ENCODE peak calls at places on chromosomes 4 and X, in nine cellular contexts. S is A549, T is neural progenitor cell, H is dorsolateral prefrontal cortex, L is transverse colon, Q is fibroblast of pulmonary artery, I is heart right ventricle, O is ovary, M is psoas muscle. B is an unnamed sample.

GRCh38 chrX:6002056-6002455 is 226.6 kb downstream of the NLGN4X start:
- DNase-seq in Q (no peak), S (no peak), T (no peak), M (no peak), H (no peak), I (no peak), O (peak), L (no peak), B (no peak)

GRCh38 chrX:44480591-44480990 is 62.1 kb downstream of the FUNDC1 start:
- DNase-seq in S (no peak), O (no peak), T (no peak), Q (no peak), H (no peak), I (no peak), L (no peak), M (no peak), B (no peak)

GRCh38 chrX:20421275-20421674 is 154.6 kb upstream of the RPS6KA3 start:
- DNase-seq in L (no peak), T (no peak), S (no peak), I (no peak), O (no peak), H (no peak), M (no peak), Q (peak), B (no peak)

GRCh38 chrX:43840265-43840664 is 42.0 kb downstream of the MAOB start:
- DNase-seq in O (no peak), H (no peak), M (no peak), S (no peak), Q (no peak), I (no peak), T (no peak), L (no peak), B (peak)

GRCh38 chr4:134777626-134778025 is 576.0 kb upstream of the PABPC4L start:
- DNase-seq in L (no peak), S (no peak), T (peak), I (no peak), O (no peak), Q (no peak), H (no peak), M (no peak), B (peak)

GRCh38 chrX:20112022-20112421 is 4.7 kb downstream of the MAP7D2 start:
- DNase-seq in S (no peak), H (no peak), M (no peak), O (no peak), L (no peak), I (no peak), Q (no peak), T (no peak), B (no peak)

GRCh38 chr4:184553891-184554290 is 79.5 kb upstream of the IRF2 start:
- DNase-seq in I (no peak), H (no peak), L (no peak), T (no peak), S (no peak), M (no peak), O (no peak), Q (no peak), B (no peak)

GRCh38 chr4:81472249-81473085 is 760 bp upstream of the RASGEF1B start:
- DNase-seq in O (no peak), S (peak), T (peak), M (no peak), H (no peak), L (peak), Q (peak), I (peak), B (peak)

GRCh38 chr4:154490589-154491340 is 834 bp downstream of the DCHS2 start:
- DNase-seq in S (peak), I (no peak), O (peak), L (peak), H (no peak), M (peak), Q (no peak), T (peak), B (peak)

GRCh38 chr4:3399277-3400194 is 42.2 kb upstream of the HGFAC start:
- DNase-seq in M (no peak), Q (no peak), T (no peak), O (no peak), S (no peak), I (peak), H (no peak), L (no peak), B (no peak)

GRCh38 chrX:119790977-119791436 is 423 bp downstream of the RPL39 start:
- DNase-seq in I (peak), L (peak), S (no peak), Q (peak), O (no peak), T (no peak), H (no peak), M (no peak), B (peak)

GRCh38 chr4:6270691-6271121 is 1.1 kb downstream of the WFS1 start:
- DNase-seq in T (no peak), L (no peak), M (no peak), H (no peak), Q (peak), O (peak), S (no peak), I (peak), B (no peak)

GRCh38 chr4:40915318-40916217 is 165.8 kb downstream of the NSUN7 start:
- DNase-seq in O (no peak), Q (no peak), M (no peak), I (no peak), S (no peak), T (peak), H (no peak), L (no peak), B (no peak)

GRCh38 chr4:113328514-113328913 is 279.1 kb downstream of the ANK2 start:
- DNase-seq in M (no peak), Q (peak), I (no peak), H (no peak), O (no peak), T (peak), L (no peak), S (peak), B (peak)

GRCh38 chr4:135917016-135917415 is 1615.3 kb downstream of the PCDH18 start:
- DNase-seq in I (no peak), T (no peak), Q (peak), O (no peak), L (no peak), H (no peak), S (no peak), M (no peak), B (no peak)

GRCh38 chrX:51931761-51932160 is 38.3 kb downstream of the MAGED1 start:
- DNase-seq in H (no peak), L (no peak), Q (no peak), O (no peak), T (no peak), I (no peak), S (no peak), M (no peak), B (no peak)

DNA sequence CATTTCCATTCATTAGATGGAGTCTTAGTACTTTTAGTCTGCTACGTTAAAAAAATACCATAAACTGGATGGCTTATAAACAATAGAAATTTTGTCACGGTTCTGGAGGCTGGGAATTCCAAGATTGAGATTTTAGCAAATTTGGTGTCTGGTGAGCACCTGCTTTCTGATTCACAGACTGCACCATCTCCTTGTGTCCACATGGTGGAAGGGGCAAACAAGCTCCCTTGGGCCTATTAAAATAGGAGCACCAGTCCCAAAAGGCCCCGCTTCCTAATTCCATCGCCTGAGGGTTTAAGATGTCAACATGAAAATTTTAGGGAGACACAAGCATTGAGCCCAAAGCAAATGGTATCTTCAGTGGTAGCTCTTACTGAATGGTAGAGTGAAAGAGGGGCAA is 120.5 kb upstream of the MAP9 start:
- DNase-seq in H (no peak), I (no peak), M (no peak), O (no peak), S (no peak), L (no peak), Q (no peak), T (no peak), B (no peak)
- TF ChIP-seq CTCF in H (no peak), I (no peak), M (no peak), O (no peak), S (no peak), L (no peak), Q (no peak), T (peak), B (peak)

GRCh38 chr4:73222466-73223257 is 35.9 kb downstream of the ANKRD17 start:
- DNase-seq in L (peak), Q (peak), H (no peak), I (peak), S (peak), T (peak), M (no peak), O (peak), B (peak)
- H3K4me3 ChIP-seq in L (peak), Q (peak), H (peak), I (peak), S (peak), T (peak), M (peak), O (peak), B (peak)

DNA sequence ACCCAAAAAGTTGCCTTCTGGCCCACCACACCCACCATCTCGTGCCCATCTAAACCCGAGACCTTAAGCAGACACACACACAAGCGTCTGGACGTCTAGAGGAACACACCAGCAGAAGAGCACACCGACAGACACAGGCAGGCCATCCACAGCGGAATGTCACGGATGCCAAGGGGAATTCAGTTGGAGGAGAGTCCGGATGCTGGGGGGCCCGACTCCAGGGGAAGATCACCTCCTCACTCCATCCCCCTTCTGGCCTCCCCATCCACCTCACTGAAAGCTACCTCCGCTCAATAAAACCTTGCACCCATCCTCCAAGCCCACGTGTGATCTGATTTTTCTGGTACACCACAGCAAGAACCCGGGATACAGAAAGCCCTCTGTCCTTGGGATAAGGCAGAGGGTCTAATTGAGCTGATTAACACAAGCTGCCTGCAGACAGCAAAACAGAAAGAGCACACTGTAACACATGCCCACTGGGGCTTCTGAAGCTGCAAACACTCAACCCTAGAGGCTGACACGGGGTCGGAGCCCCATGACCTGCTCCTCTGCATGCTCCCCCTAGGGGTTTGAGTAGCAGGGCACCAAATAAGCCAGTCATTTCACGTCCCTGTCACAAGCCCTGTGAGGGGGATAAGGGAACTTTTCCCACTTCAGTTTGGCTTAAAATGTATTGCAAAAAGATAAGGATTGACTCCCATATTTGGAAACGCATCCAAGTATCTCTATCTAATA is 339.6 kb upstream of the PCDH10 start:
- DNase-seq in Q (no peak), T (peak), H (no peak), O (no peak), I (no peak), L (no peak), S (peak), M (no peak), B (peak)
- TF ChIP-seq CTCF in Q (no peak), T (peak), H (no peak), O (no peak), I (no peak), L (no peak), S (no peak), M (no peak), B (peak)

GRCh38 chr4:929096-929765 is 2.9 kb downstream of the GAK start:
- DNase-seq in L (no peak), O (no peak), M (no peak), T (no peak), Q (no peak), S (no peak), H (no peak), I (no peak), B (no peak)
- H3K4me3 ChIP-seq in L (no peak), O (no peak), M (no peak), T (no peak), Q (no peak), S (no peak), H (no peak), I (no peak), B (no peak)

GRCh38 chr4:68079918-68080317 is 49.8 kb downstream of the TMPRSS11F start:
- DNase-seq in T (no peak), H (no peak), O (no peak), S (no peak), I (no peak), M (no peak), Q (no peak), L (no peak), B (no peak)

GRCh38 chr4:68074397-68074796 is 55.3 kb downstream of the TMPRSS11F start:
- DNase-seq in I (no peak), S (no peak), L (no peak), M (no peak), O (no peak), T (no peak), H (no peak), Q (peak), B (no peak)

GRCh38 chr4:68077737-68078136 is 51.9 kb downstream of the TMPRSS11F start:
- DNase-seq in L (no peak), T (no peak), I (no peak), H (peak), S (no peak), Q (no peak), M (no peak), O (no peak), B (no peak)

GRCh38 chr4:68077301-68077700 is 52.4 kb downstream of the TMPRSS11F start:
- DNase-seq in Q (no peak), I (no peak), S (no peak), O (no peak), T (no peak), L (no peak), M (no peak), H (no peak), B (no peak)

DNA sequence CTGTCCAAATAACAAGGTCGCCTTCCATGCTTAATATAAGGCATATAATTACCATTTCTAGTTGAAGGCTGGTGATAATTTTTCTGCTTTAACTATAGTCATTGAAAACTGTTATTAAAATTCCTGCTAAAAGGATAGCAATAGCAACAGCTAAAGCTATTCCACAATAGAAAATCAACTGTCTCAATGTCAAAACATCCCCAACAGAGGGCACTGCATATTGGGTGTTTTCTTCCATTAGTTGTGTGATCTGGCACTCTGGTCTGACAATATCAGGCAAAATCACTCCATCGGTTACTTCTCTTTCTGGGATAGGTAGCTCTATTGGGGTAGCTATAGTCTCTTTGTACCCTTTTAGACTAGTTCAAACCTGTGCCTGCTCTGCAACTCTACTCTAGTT is 53.5 kb downstream of the TMPRSS11F start:
- DNase-seq in M (no peak), Q (no peak), O (no peak), H (no peak), T (no peak), S (no peak), L (no peak), I (no peak), B (no peak)
- TF ChIP-seq CTCF in M (no peak), Q (no peak), O (no peak), H (no peak), T (peak), S (no peak), L (no peak), I (no peak), B (no peak)